ENCODE peak calls at places on chromosomes 4 and X, in five cellular contexts. Y is lower lobe of right lung, J is astrocyte, V is aorta, L is IMR-90. W is an unnamed sample.
A peak's percentile ranks its signal among the peaks of the same experiment; 100 is the strongest.

GRCh38 chrX:42708222-42708621 is 69.7 kb downstream of the PPP1R2C start:
- DNase-seq in Y (no peak), J (no peak), V (no peak), L (no peak), W (no peak)

GRCh38 chr4:81562093-81562492 is 90.4 kb upstream of the RASGEF1B start:
- DNase-seq in Y (no peak), J (no peak), V (no peak), L (no peak), W (no peak)

GRCh38 chr4:170011921-170012628 is 14.1 kb downstream of the MFAP3L start:
- DNase-seq in Y (no peak), J (no peak), V (no peak), L (no peak), W (no peak)

GRCh38 chr4:18942874-18943273 is 921.3 kb upstream of the LCORL start:
- DNase-seq in Y (no peak), J (no peak), V (no peak), L (no peak), W (no peak)

GRCh38 chrX:10483191-10483808 is 137.1 kb downstream of the MID1 start:
- DNase-seq in Y (no peak), J (no peak), V (no peak), L (no peak), W (no peak)

GRCh38 chr4:146222313-146222712 is 8.0 kb downstream of the REELD1 start:
- DNase-seq in Y (no peak), J (peak; percentile 75), V (no peak), L (peak; percentile 54), W (no peak)

GRCh38 chrX:46447384-46447783 is 97.8 kb downstream of the ZNF674 start:
- DNase-seq in Y (no peak), J (peak; percentile 7), V (no peak), L (peak; percentile 8), W (no peak)

GRCh38 chrX:86066998-86067397 is 19.6 kb upstream of the CHM start:
- DNase-seq in Y (no peak), J (no peak), V (no peak), L (no peak), W (no peak)

GRCh38 chr4:185716008-185716976 is 95.7 kb downstream of the SORBS2 start:
- DNase-seq in Y (peak; percentile 60), J (no peak), V (no peak), L (no peak), W (no peak)

GRCh38 chr4:1504786-1505500 is 98.7 kb upstream of the NKX1-1 start:
- DNase-seq in Y (peak; percentile 23), J (no peak), V (no peak), L (no peak), W (no peak)

GRCh38 chrX:68018248-68019203 is 414.8 kb downstream of the OPHN1 start:
- DNase-seq in Y (no peak), J (no peak), V (peak; percentile 46), L (peak; percentile 32), W (no peak)

GRCh38 chrX:73944582-73944947 is 359.4 kb upstream of the ZCCHC13 start:
- DNase-seq in Y (no peak), J (no peak), V (no peak), L (peak; percentile 6), W (no peak)

GRCh38 chrX:136450050-136450830 is 37.5 kb upstream of the BRS3 start:
- DNase-seq in Y (no peak), J (no peak), V (no peak), L (peak; percentile 23), W (no peak)

GRCh38 chr4:174496631-174497442 is 25.5 kb downstream of the HPGD start:
- DNase-seq in Y (no peak), J (no peak), V (no peak), L (no peak), W (peak; percentile 93)

GRCh38 chr4:57043304-57044251 is 64.9 kb downstream of the POLR2B start:
- DNase-seq in Y (no peak), J (peak; percentile 89), V (no peak), L (peak; percentile 54), W (no peak)

GRCh38 chr4:107586321-107586720 is 133.7 kb downstream of the PAPSS1 start:
- DNase-seq in Y (no peak), J (no peak), V (no peak), L (no peak), W (no peak)

GRCh38 chrX:17291141-17291900 is 83.7 kb upstream of the NHS start:
- DNase-seq in Y (no peak), J (no peak), V (no peak), L (no peak), W (no peak)

GRCh38 chr4:106032851-106033286 is 137.6 kb downstream of the NPNT start:
- DNase-seq in Y (no peak), J (peak; percentile 17), V (peak; percentile 50), L (no peak), W (peak; percentile 5)

GRCh38 chr4:102387552-102388150 is 42.4 kb upstream of the SLC39A8 start:
- DNase-seq in Y (no peak), J (peak; percentile 2), V (no peak), L (no peak), W (no peak)

GRCh38 chrX:1391707-1392375 is at the start of gene SLC25A6:
- DNase-seq in Y (peak; percentile 99), J (peak; percentile 86), V (peak; percentile 99), L (peak; percentile 95), W (peak; percentile 98)

GRCh38 chr4:15651682-15652081 is 3.5 kb downstream of the FBXL5 start:
- DNase-seq in Y (no peak), J (no peak), V (no peak), L (peak; percentile 19), W (no peak)

GRCh38 chrX:105458846-105459245 is 238.4 kb upstream of the TEX13A start:
- DNase-seq in Y (no peak), J (no peak), V (no peak), L (no peak), W (no peak)

GRCh38 chrX:136525738-136526606 is 6.0 kb upstream of the VGLL1 start:
- DNase-seq in Y (peak; percentile 38), J (peak; percentile 78), V (peak; percentile 83), L (peak; percentile 85), W (peak; percentile 22)

GRCh38 chrX:19990225-19990518 is 689 bp downstream of the BCLAF3 start:
- DNase-seq in Y (no peak), J (no peak), V (no peak), L (no peak), W (peak; percentile 6)

DNA sequence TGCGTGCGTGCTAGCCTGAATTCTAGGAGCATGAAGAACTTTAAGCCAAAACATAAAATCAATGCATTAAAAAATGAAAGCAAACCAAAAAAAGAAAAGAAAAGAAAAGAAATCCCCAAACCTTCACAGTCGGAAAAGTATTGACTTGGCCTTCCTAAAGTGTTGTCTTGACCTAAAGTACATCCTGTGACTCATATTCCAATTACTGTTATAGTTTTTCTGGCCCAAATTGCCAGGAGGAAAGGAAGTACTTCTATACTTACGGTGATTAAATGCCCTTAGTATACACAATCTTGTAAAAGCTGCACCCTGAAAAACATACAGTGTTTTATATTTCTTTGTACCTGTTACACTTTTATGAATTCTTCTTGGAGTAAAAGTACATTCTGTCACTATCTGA is 512.8 kb downstream of the ANKRD50 start:
- DNase-seq in Y (no peak), J (peak; percentile 65), V (no peak), L (peak; percentile 66), W (no peak)
- H3K27ac ChIP-seq in Y (no peak overlapping the region), J (no peak overlapping the region), V (no peak overlapping the region), L (no peak overlapping the region), W (no peak overlapping the region)

GRCh38 chrX:154356596-154356995 is 17.8 kb downstream of the FLNA start:
- DNase-seq in Y (no peak), J (no peak), V (no peak), L (no peak), W (no peak)

GRCh38 chrX:154358829-154359228 is 15.6 kb downstream of the FLNA start:
- DNase-seq in Y (no peak), J (no peak), V (no peak), L (no peak), W (no peak)

GRCh38 chrX:154358011-154358410 is 16.4 kb downstream of the FLNA start:
- DNase-seq in Y (no peak), J (no peak), V (no peak), L (no peak), W (no peak)

GRCh38 chrX:154355776-154356140 is 18.7 kb downstream of the FLNA start:
- DNase-seq in Y (no peak), J (no peak), V (no peak), L (no peak), W (no peak)

DNA sequence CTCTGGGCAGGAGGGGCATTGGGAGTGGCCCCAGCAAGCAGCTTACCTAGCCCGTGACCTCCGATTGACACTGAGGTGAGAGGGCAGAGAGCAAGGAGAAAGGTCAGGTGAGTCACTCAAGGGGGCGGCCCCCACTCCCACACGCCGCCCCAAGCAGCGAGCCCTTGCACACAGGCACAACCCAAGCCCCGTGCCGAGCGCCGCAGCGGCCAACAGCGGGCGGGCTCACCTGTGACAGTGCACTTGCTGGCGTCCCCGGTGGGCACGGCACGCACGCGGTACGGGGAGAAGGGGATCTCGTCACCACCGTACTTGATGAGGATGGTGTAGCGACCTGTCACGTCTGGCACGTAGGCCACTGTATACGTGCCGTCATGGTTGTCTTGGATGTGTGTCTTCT is 17.2 kb downstream of the FLNA start:
- DNase-seq in Y (no peak), J (no peak), V (no peak), L (no peak), W (no peak)
- H3K4me1 ChIP-seq in Y (peaks cover 15% of the 10 kb centered on the region), J (peaks cover 5% of the 10 kb centered on the region), V (no peaks in the 10 kb centered on the region), L (no peaks in the 10 kb centered on the region), W (no peaks in the 10 kb centered on the region)

GRCh38 chrX:13690836-13691235 is 1.9 kb downstream of the RAB9A start:
- DNase-seq in Y (no peak), J (no peak), V (no peak), L (no peak), W (no peak)
- H3K4me3 ChIP-seq in Y (peak overlapping the region; percentile 63), J (peak overlapping the region; percentile 94), V (peak overlapping the region; percentile 83), L (peak overlapping the region; percentile 86), W (peak overlapping the region; percentile 15)

GRCh38 chrX:6778547-6779231 is 243.8 kb upstream of the VCX3A start:
- DNase-seq in Y (no peak), J (no peak), V (no peak), L (no peak), W (no peak)

GRCh38 chrX:6782831-6783230 is 247.9 kb upstream of the VCX3A start:
- DNase-seq in Y (no peak), J (no peak), V (no peak), L (no peak), W (no peak)

GRCh38 chrX:6777211-6778002 is 242.5 kb upstream of the VCX3A start:
- DNase-seq in Y (no peak), J (no peak), V (no peak), L (no peak), W (no peak)
- H3K27ac ChIP-seq in Y (no peak overlapping the region), J (no peak overlapping the region), V (no peak overlapping the region), L (no peak overlapping the region), W (no peak overlapping the region)